ENCODE peak calls at places on chromosomes 5 and 9, in nine cellular contexts. H, A, J, N, S, D, Z, V and O are unnamed samples.
A peak's percentile ranks its signal among the peaks of the same experiment; 100 is the strongest.

GRCh38 chr9:105280730-105281129 is 36.3 kb downstream of the SLC44A1 start:
- DNase-seq in H (no peak), A (no peak), J (no peak), N (no peak), S (no peak), D (no peak), Z (no peak), V (no peak), O (no peak)

GRCh38 chr9:123959787-123960186 is 29.9 kb upstream of the DENND1A start:
- DNase-seq in H (no peak), A (no peak), J (no peak), N (no peak), S (no peak), D (no peak), Z (no peak), V (no peak), O (no peak)

GRCh38 chr9:70510157-70510770 is 95.8 kb upstream of the KLF9 start:
- DNase-seq in H (no peak), A (no peak), J (peak; percentile 30), N (peak; percentile 39), S (no peak), D (no peak), Z (peak; percentile 32), V (peak; percentile 40), O (no peak)

GRCh38 chr9:3719286-3719685 is 193.5 kb upstream of the RFX3 start:
- DNase-seq in H (no peak), A (no peak), J (no peak), N (no peak), S (no peak), D (no peak), Z (no peak), V (no peak), O (no peak)

GRCh38 chr9:74304598-74304997 is 192.5 kb upstream of the RORB start:
- DNase-seq in H (no peak), A (no peak), J (no peak), N (no peak), S (no peak), D (no peak), Z (peak; percentile 66), V (no peak), O (no peak)

GRCh38 chr9:116154334-116154975 is 864 bp downstream of the PAPPA start:
- DNase-seq in H (no peak), A (no peak), J (peak; percentile 22), N (peak; percentile 36), S (no peak), D (no peak), Z (peak; percentile 71), V (no peak), O (no peak)

GRCh38 chr9:113590389-113590788 is 126.9 kb downstream of the RGS3 start:
- DNase-seq in H (no peak), A (no peak), J (no peak), N (no peak), S (no peak), D (no peak), Z (no peak), V (no peak), O (no peak)

GRCh38 chr9:137309368-137310189 is 7.5 kb upstream of the NRARP start:
- DNase-seq in H (no peak), A (no peak), J (peak; percentile 11), N (no peak), S (no peak), D (no peak), Z (peak; percentile 1), V (no peak), O (no peak)

GRCh38 chr9:12884736-12885395 is 110.0 kb downstream of the LURAP1L start:
- DNase-seq in H (no peak), A (no peak), J (no peak), N (no peak), S (no peak), D (no peak), Z (peak; percentile 20), V (peak; percentile 66), O (no peak)

GRCh38 chr9:38008168-38009034 is 60.6 kb downstream of the SHB start:
- DNase-seq in H (peak; percentile 80), A (peak; percentile 78), J (no peak), N (no peak), S (no peak), D (no peak), Z (no peak), V (peak; percentile 82), O (no peak)

GRCh38 chr5:132103380-132103951 is 29.9 kb downstream of the CSF2 start:
- DNase-seq in H (peak; percentile 74), A (peak; percentile 93), J (peak; percentile 76), N (peak; percentile 17), S (peak; percentile 85), D (no peak), Z (no peak), V (peak; percentile 64), O (no peak)

GRCh38 chr9:89807101-89807395 is 202.2 kb downstream of the GADD45G start:
- DNase-seq in H (no peak), A (no peak), J (no peak), N (no peak), S (no peak), D (no peak), Z (no peak), V (no peak), O (no peak)

GRCh38 chr5:74209566-74209965 is 431.0 kb downstream of the ENC1 start:
- DNase-seq in H (no peak), A (no peak), J (no peak), N (no peak), S (no peak), D (no peak), Z (no peak), V (no peak), O (no peak)

GRCh38 chr9:95341262-95342011 is 23.9 kb upstream of the FANCC start:
- DNase-seq in H (no peak), A (no peak), J (no peak), N (no peak), S (no peak), D (no peak), Z (peak; percentile 27), V (no peak), O (no peak)

GRCh38 chr9:89808801-89809200 is 204.0 kb downstream of the GADD45G start:
- DNase-seq in H (no peak), A (no peak), J (no peak), N (no peak), S (no peak), D (no peak), Z (no peak), V (no peak), O (no peak)

GRCh38 chr5:135441256-135441915 is 5.8 kb downstream of the DCANP1 start:
- DNase-seq in H (peak; percentile 11), A (no peak), J (no peak), N (no peak), S (no peak), D (no peak), Z (no peak), V (no peak), O (no peak)

GRCh38 chr9:108991479-108991878 is 21.8 kb downstream of the CTNNAL1 start:
- DNase-seq in H (no peak), A (no peak), J (no peak), N (no peak), S (no peak), D (no peak), Z (no peak), V (no peak), O (no peak)

GRCh38 chr9:76257224-76257794 is 136.9 kb downstream of the RFK start:
- DNase-seq in H (no peak), A (no peak), J (peak; percentile 43), N (peak; percentile 50), S (no peak), D (no peak), Z (no peak), V (no peak), O (no peak)

GRCh38 chr5:158163836-158164572 is 305.1 kb upstream of the CLINT1 start:
- DNase-seq in H (no peak), A (no peak), J (no peak), N (no peak), S (no peak), D (no peak), Z (no peak), V (no peak), O (no peak)

DNA sequence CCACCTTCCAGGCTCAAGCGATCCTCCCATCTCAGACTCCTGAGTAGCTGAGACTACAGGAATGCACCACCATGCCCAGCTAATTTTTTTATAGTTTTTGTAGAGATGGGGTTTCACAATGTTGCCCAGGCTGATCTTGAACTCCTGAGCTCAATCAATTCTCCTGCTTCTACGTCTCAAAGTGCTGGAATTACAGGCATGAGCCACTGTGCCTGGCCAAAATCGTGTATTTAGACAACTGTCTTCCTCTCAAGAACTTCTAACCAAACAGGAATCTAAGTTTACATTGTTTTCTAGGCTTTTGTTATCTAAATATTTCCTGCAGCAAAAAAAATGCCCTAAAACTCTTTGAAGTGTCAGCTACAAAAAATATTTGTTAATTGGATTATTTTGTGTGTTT is 78.8 kb downstream of the NLN start:
- DNase-seq in H (no peak), A (no peak), J (no peak), N (no peak), S (no peak), D (no peak), Z (no peak), V (no peak), O (no peak)
- H3K27ac ChIP-seq in H (no peak overlapping the region), A (no peak overlapping the region), J (no peak overlapping the region), N (no peak overlapping the region), S (no peak overlapping the region), D (no peak overlapping the region), Z (no peak overlapping the region), V (no peak overlapping the region), O (peak overlapping the region; percentile 98)

DNA sequence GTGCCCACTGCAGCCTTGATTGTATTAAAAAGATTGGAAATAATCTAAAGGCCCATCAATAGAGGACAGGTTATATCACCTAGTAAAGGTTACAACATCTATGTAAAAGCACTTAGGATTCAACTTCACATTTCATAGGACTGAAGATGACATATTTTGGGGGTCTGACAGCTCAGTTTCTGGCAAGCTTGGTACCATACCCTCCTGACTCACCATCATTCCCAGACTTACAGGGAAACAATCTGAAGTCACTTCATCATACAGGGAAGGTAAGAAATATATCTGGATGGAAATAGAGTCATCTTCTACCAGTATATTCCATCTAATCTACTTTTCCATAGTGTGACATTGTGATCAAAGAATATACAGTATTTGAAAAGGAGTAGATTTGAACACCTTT is 28.8 kb upstream of the DAB2 start:
- DNase-seq in H (no peak), A (no peak), J (no peak), N (no peak), S (no peak), D (no peak), Z (no peak), V (no peak), O (no peak)
- H3K27ac ChIP-seq in H (no peak overlapping the region), A (no peak overlapping the region), J (no peak overlapping the region), N (no peak overlapping the region), S (no peak overlapping the region), D (no peak overlapping the region), Z (no peak overlapping the region), V (no peak overlapping the region), O (no peak overlapping the region)

GRCh38 chr5:80705801-80706200 is 51.0 kb upstream of the DHFR start:
- DNase-seq in H (no peak), A (no peak), J (no peak), N (no peak), S (no peak), D (no peak), Z (no peak), V (no peak), O (no peak)
- H3K27ac ChIP-seq in H (no peak overlapping the region), A (no peak overlapping the region), J (no peak overlapping the region), N (no peak overlapping the region), S (no peak overlapping the region), D (no peak overlapping the region), Z (no peak overlapping the region), V (no peak overlapping the region), O (no peak overlapping the region)

DNA sequence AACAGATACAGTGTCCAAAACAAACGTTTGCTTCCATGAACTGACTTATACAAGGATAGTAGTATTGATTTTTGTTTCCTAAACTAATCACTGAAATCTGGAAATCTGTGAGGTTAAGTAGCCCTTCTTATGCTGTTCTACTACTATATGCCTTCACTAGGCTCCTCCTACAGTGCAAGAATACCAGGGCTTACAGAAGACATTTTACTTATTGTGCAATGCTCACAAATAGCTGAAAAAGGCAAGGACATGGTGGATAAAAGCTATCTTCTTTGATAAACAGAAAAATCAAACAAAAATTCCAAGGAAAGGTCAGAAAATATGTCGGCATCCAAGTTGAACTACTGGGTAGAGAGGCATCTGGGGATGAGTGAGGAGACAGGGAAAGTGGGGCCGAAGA is 61.9 kb downstream of the OXCT1 start:
- DNase-seq in H (no peak), A (no peak), J (no peak), N (no peak), S (no peak), D (no peak), Z (no peak), V (no peak), O (no peak)
- H3K27ac ChIP-seq in H (no peak overlapping the region), A (no peak overlapping the region), J (no peak overlapping the region), N (peak overlapping the region; percentile 22), S (no peak overlapping the region), D (no peak overlapping the region), Z (no peak overlapping the region), V (no peak overlapping the region), O (no peak overlapping the region)